ENCODE peak calls at places on chromosomes 7 and 10, in four cellular contexts. K is NAMALWA; Y is activated naive CD4-positive, alpha-beta T cell; D is NCI-H1092 treated with DMSO at 0.1 percent for 48 hours. O is an unnamed sample.

GRCh38 chr7:123782071-123782798 is 33.4 kb upstream of the WASL start:
- DNase-seq in K (no peak), Y (no peak), D (no peak), O (no peak)

GRCh38 chr7:16264436-16265183 is 156.7 kb downstream of the CRPPA start:
- DNase-seq in K (no peak), Y (no peak), D (no peak), O (no peak)

GRCh38 chr10:108515821-108516220 is 1351.3 kb upstream of the SORCS1 start:
- DNase-seq in K (no peak), Y (no peak), D (no peak), O (no peak)

GRCh38 chr10:47206449-47207279 is 93.3 kb upstream of the GDF10 start:
- DNase-seq in K (no peak), Y (no peak), D (no peak), O (no peak)

GRCh38 chr7:150909192-150909591 is 56.9 kb downstream of the AOC1 start:
- DNase-seq in K (no peak), Y (peak; percentile 2), D (no peak), O (no peak)

GRCh38 chr7:111560773-111561658 is 1.3 kb downstream of the IMMP2L start:
- DNase-seq in K (peak; percentile 41), Y (no peak), D (peak; percentile 46), O (no peak)

GRCh38 chr7:329691-330281 is 39.8 kb downstream of the FOXL3 start:
- DNase-seq in K (no peak), Y (no peak), D (no peak), O (no peak)

GRCh38 chr7:139542308-139543151 is 19.0 kb downstream of the CLEC2L start:
- DNase-seq in K (no peak), Y (no peak), D (no peak), O (no peak)

GRCh38 chr10:29710128-29710527 is 75.4 kb upstream of the SVIL start:
- DNase-seq in K (no peak), Y (no peak), D (no peak), O (no peak)